ENCODE peak calls at places on chromosome 2, in six cellular contexts. N is NCI-H1436, X is fibroblast of mammary gland, I is NCI-H2081, H is mesothelial cell of epicardium, Q is AG04450. M is an unnamed sample.

GRCh38 chr2:9555338-9556120 is at the start of gene ADAM17:
- DNase-seq in Q (peak; percentile 85), H (peak; percentile 92), X (peak; percentile 93), N (peak; percentile 89), I (peak; percentile 97), M (peak; percentile 95)

GRCh38 chr2:130389363-130389762 is 33.5 kb downstream of the PTPN18 start:
- DNase-seq in Q (no peak), I (no peak), N (no peak), H (no peak), X (no peak), M (no peak)

GRCh38 chr2:6835467-6835866 is 30.2 kb downstream of the CMPK2 start:
- DNase-seq in I (no peak), Q (no peak), N (no peak), X (no peak), H (no peak), M (no peak)

GRCh38 chr2:100107911-100108647 is 34.3 kb downstream of the AFF3 start:
- DNase-seq in H (no peak), Q (no peak), N (no peak), I (no peak), X (no peak), M (no peak)

GRCh38 chr2:238158807-238159539 is at the start of gene ERFE:
- DNase-seq in H (peak; percentile 71), N (peak; percentile 70), I (peak; percentile 14), Q (no peak), X (no peak), M (no peak)

GRCh38 chr2:12797815-12798214 is 81.1 kb downstream of the TRIB2 start:
- DNase-seq in H (no peak), N (no peak), Q (no peak), I (no peak), X (peak; percentile 85), M (no peak)

GRCh38 chr2:179677746-179678505 is 183.5 kb downstream of the ZNF385B start:
- DNase-seq in N (no peak), I (no peak), H (no peak), X (no peak), Q (no peak), M (no peak)

GRCh38 chr2:214808961-214809750 is at the start of gene BARD1:
- DNase-seq in H (peak; percentile 70), N (no peak), Q (peak; percentile 10), X (peak; percentile 53), I (peak; percentile 34), M (peak; percentile 60)

GRCh38 chr2:43484323-43484930 is 111.4 kb downstream of the THADA start:
- DNase-seq in I (peak; percentile 68), Q (peak; percentile 61), H (no peak), N (peak; percentile 39), X (peak; percentile 94), M (peak; percentile 79)

GRCh38 chr2:232928564-232929302 is 58.7 kb downstream of the SNORC start:
- DNase-seq in X (no peak), Q (no peak), H (no peak), I (no peak), N (no peak), M (no peak)